ENCODE peak calls at places on chromosome 3, in seven cellular contexts. F, K, J, C, O, E and D are unnamed samples.

GRCh38 chr3:152050782-152051405 is 177.5 kb downstream of the SUCNR1 start:
- DNase-seq in F (no peak), K (no peak), J (no peak), C (no peak), O (no peak), E (no peak), D (no peak)

GRCh38 chr3:64759811-64760210 is 72.0 kb upstream of the ADAMTS9 start:
- DNase-seq in F (no peak), K (no peak), J (no peak), C (no peak), O (no peak), E (no peak), D (no peak)

GRCh38 chr3:50876947-50877346 is 202.2 kb downstream of the DOCK3 start:
- DNase-seq in F (no peak), K (no peak), J (no peak), C (no peak), O (no peak), E (no peak), D (no peak)

GRCh38 chr3:114619771-114620170 is 325.9 kb downstream of the TIGIT start:
- DNase-seq in F (no peak), K (no peak), J (no peak), C (no peak), O (no peak), E (peak), D (no peak)

GRCh38 chr3:153293222-153293621 is 131.2 kb downstream of the RAP2B start:
- DNase-seq in F (no peak), K (no peak), J (no peak), C (no peak), O (no peak), E (peak), D (no peak)

GRCh38 chr3:120169407-120169806 is 75.2 kb upstream of the GSK3B start:
- DNase-seq in F (no peak), K (no peak), J (no peak), C (no peak), O (no peak), E (peak), D (no peak)

GRCh38 chr3:138944842-138945645 is 1.9 kb downstream of the FOXL2 start:
- DNase-seq in F (no peak), K (no peak), J (no peak), C (no peak), O (no peak), E (peak), D (no peak)

GRCh38 chr3:72336821-72337479 is 511.3 kb downstream of the SHQ1 start:
- DNase-seq in F (no peak), K (no peak), J (no peak), C (no peak), O (peak), E (peak), D (no peak)

GRCh38 chr3:197430502-197430901 is 125.3 kb downstream of the BDH1 start:
- DNase-seq in F (no peak), K (no peak), J (no peak), C (peak), O (no peak), E (no peak), D (no peak)

GRCh38 chr3:153574445-153574844 is 412.4 kb downstream of the RAP2B start:
- DNase-seq in F (no peak), K (no peak), J (no peak), C (no peak), O (no peak), E (no peak), D (no peak)

GRCh38 chr3:194183271-194183670 is 47.3 kb downstream of the HES1 start:
- DNase-seq in F (no peak), K (no peak), J (no peak), C (no peak), O (no peak), E (no peak), D (no peak)

GRCh38 chr3:28624079-28624478 is 275.5 kb upstream of the AZI2 start:
- DNase-seq in F (no peak), K (no peak), J (no peak), C (no peak), O (no peak), E (no peak), D (no peak)

GRCh38 chr3:42489116-42489936 is 13.1 kb upstream of the VIPR1 start:
- DNase-seq in F (no peak), K (no peak), J (no peak), C (no peak), O (no peak), E (no peak), D (no peak)

GRCh38 chr3:189394599-189395121 is 222.9 kb downstream of the TPRG1 start:
- DNase-seq in F (no peak), K (no peak), J (no peak), C (no peak), O (no peak), E (no peak), D (no peak)

GRCh38 chr3:46725663-46726314 is 8.1 kb upstream of the PRSS50 start:
- DNase-seq in F (no peak), K (no peak), J (no peak), C (peak), O (no peak), E (no peak), D (no peak)

GRCh38 chr3:73513260-73513659 is 111.5 kb downstream of the PDZRN3 start:
- DNase-seq in F (peak), K (no peak), J (no peak), C (no peak), O (no peak), E (no peak), D (no peak)

GRCh38 chr3:105752791-105753415 is 115.9 kb downstream of the CBLB start:
- DNase-seq in F (no peak), K (peak), J (no peak), C (no peak), O (no peak), E (peak), D (no peak)

GRCh38 chr3:60703008-60703407 is 548.2 kb downstream of the FHIT start:
- DNase-seq in F (no peak), K (no peak), J (no peak), C (no peak), O (no peak), E (no peak), D (no peak)

GRCh38 chr3:7504886-7505775 is 644.2 kb downstream of the GRM7 start:
- DNase-seq in F (peak), K (no peak), J (peak), C (peak), O (peak), E (peak), D (peak)

GRCh38 chr3:36945326-36945980 is 599 bp upstream of the TRANK1 start:
- DNase-seq in F (no peak), K (no peak), J (no peak), C (no peak), O (no peak), E (no peak), D (no peak)

GRCh38 chr3:149527531-149528343 is 53.2 kb downstream of the TM4SF4 start:
- DNase-seq in F (peak), K (no peak), J (no peak), C (peak), O (no peak), E (peak), D (no peak)

GRCh38 chr3:143972495-143973351 is 1.1 kb downstream of the DIPK2A start:
- DNase-seq in F (peak), K (peak), J (peak), C (peak), O (peak), E (peak), D (peak)

GRCh38 chr3:66053009-66053782 is 14.5 kb upstream of the MAGI1 start:
- DNase-seq in F (no peak), K (no peak), J (no peak), C (no peak), O (peak), E (no peak), D (no peak)

GRCh38 chr3:117735481-117736101 is 1026.0 kb downstream of the TUSC7 start:
- DNase-seq in F (peak), K (no peak), J (no peak), C (peak), O (no peak), E (peak), D (no peak)

GRCh38 chr3:30871720-30872119 is 22.7 kb downstream of the GADL1 start:
- DNase-seq in F (no peak), K (no peak), J (no peak), C (no peak), O (no peak), E (no peak), D (no peak)

GRCh38 chr3:33430571-33430970 is 9.6 kb downstream of the UBP1 start:
- DNase-seq in F (no peak), K (no peak), J (no peak), C (no peak), O (no peak), E (no peak), D (no peak)

GRCh38 chr3:142098974-142099373 is 50.4 kb downstream of the TFDP2 start:
- DNase-seq in F (no peak), K (no peak), J (no peak), C (no peak), O (no peak), E (peak), D (no peak)

GRCh38 chr3:29454326-29454725 is 173.5 kb downstream of the RBMS3 start:
- DNase-seq in F (no peak), K (no peak), J (no peak), C (no peak), O (no peak), E (peak), D (no peak)

GRCh38 chr3:141814375-141814774 is 51.2 kb downstream of the GRK7 start:
- DNase-seq in F (no peak), K (no peak), J (no peak), C (no peak), O (no peak), E (no peak), D (no peak)

GRCh38 chr3:14804835-14805780 is 13.7 kb upstream of the FGD5 start:
- DNase-seq in F (no peak), K (no peak), J (no peak), C (no peak), O (no peak), E (peak), D (no peak)

GRCh38 chr3:177448987-177449975 is 252.0 kb upstream of the TBL1XR1 start:
- DNase-seq in F (peak), K (no peak), J (no peak), C (no peak), O (no peak), E (peak), D (peak)

GRCh38 chr3:120850326-120851295 is 57.4 kb upstream of the STXBP5L start:
- DNase-seq in F (no peak), K (no peak), J (no peak), C (no peak), O (no peak), E (no peak), D (no peak)

GRCh38 chr3:19711160-19711782 is 222.7 kb downstream of the EFHB start:
- DNase-seq in F (no peak), K (no peak), J (no peak), C (no peak), O (no peak), E (no peak), D (no peak)

GRCh38 chr3:131217296-131217741 is 164.3 kb upstream of the NUDT16 start:
- DNase-seq in F (peak), K (no peak), J (no peak), C (no peak), O (peak), E (peak), D (peak)

GRCh38 chr3:156148946-156149348 is 28.6 kb downstream of the KCNAB1 start:
- DNase-seq in F (no peak), K (no peak), J (no peak), C (no peak), O (no peak), E (no peak), D (no peak)

GRCh38 chr3:15098503-15099363 is at the start of gene RBSN:
- DNase-seq in F (peak), K (peak), J (peak), C (peak), O (peak), E (peak), D (peak)